ENCODE peak calls at places on chromosomes 1 and 21, in nine cellular contexts. O is KG1; P is NCI-H1092; S is HTR-8/SVneo; J is activated CD4-positive, alpha-beta T cell treated with anti-CD3 and anti-CD28 coated beads, Interleukin-2, amount 50 U/mL, for 24 hours; I is CD4-positive, CD25-positive, alpha-beta regulatory T cell; V is occipital lobe; Q is T-cell; U is NCI-H2081. R is an unnamed sample.

GRCh38 chr1:224377676-224378006 is 21.0 kb downstream of the CNIH4 start:
- DNase-seq in U (no peak), I (no peak), O (no peak), V (no peak), Q (no peak), J (peak; percentile 35), P (no peak), S (peak; percentile 19), R (no peak)

GRCh38 chr1:78237364-78237916 is 191.7 kb downstream of the GIPC2 start:
- DNase-seq in V (no peak), I (no peak), S (no peak), P (no peak), O (no peak), U (no peak), Q (no peak), J (no peak), R (no peak)

GRCh38 chr1:53542551-53542950 is 83.4 kb downstream of the DMRTB1 start:
- DNase-seq in P (no peak), U (no peak), Q (no peak), J (no peak), S (no peak), O (no peak), V (no peak), I (no peak), R (no peak)

GRCh38 chr1:155911156-155912055 is at the start of gene RIT1:
- DNase-seq in U (peak; percentile 87), I (peak; percentile 78), P (peak; percentile 72), V (peak; percentile 59), S (peak; percentile 82), O (peak; percentile 71), J (peak; percentile 78), Q (peak; percentile 82), R (peak; percentile 86)

GRCh38 chr1:14774225-14774624 is 175.7 kb downstream of the KAZN start:
- DNase-seq in I (no peak), P (no peak), U (no peak), O (no peak), V (no peak), J (no peak), S (no peak), Q (no peak), R (no peak)

GRCh38 chr1:164922585-164922984 is 363.6 kb downstream of the PBX1 start:
- DNase-seq in Q (no peak), U (no peak), J (no peak), O (no peak), I (no peak), V (no peak), P (peak; percentile 26), S (no peak), R (no peak)

GRCh38 chr1:175768610-175769009 is 25.2 kb upstream of the TNR start:
- DNase-seq in I (no peak), O (no peak), P (no peak), Q (no peak), V (no peak), U (no peak), J (no peak), S (no peak), R (no peak)

GRCh38 chr1:180249725-180250498 is 19.8 kb downstream of the LHX4 start:
- DNase-seq in J (no peak), V (no peak), I (no peak), U (no peak), P (no peak), Q (no peak), O (no peak), S (no peak), R (no peak)

GRCh38 chr1:39819091-39819812 is 30.6 kb upstream of the BMP8B start:
- DNase-seq in O (no peak), I (no peak), J (no peak), U (no peak), V (no peak), P (no peak), S (no peak), Q (peak; percentile 9), R (no peak)

GRCh38 chr1:89908993-89909436 is 85.9 kb upstream of the ZNF326 start:
- DNase-seq in P (no peak), J (no peak), S (peak; percentile 57), V (no peak), U (no peak), O (no peak), Q (no peak), I (no peak), R (no peak)

GRCh38 chr21:34877485-34878128 is 171.5 kb downstream of the RUNX1 start:
- DNase-seq in S (no peak), J (no peak), V (no peak), Q (no peak), U (no peak), O (no peak), I (no peak), P (no peak), R (no peak)

GRCh38 chr1:231576804-231577718 is 48.6 kb downstream of the TSNAX start:
- DNase-seq in I (no peak), V (no peak), S (no peak), P (no peak), J (no peak), Q (no peak), U (no peak), O (no peak), R (peak; percentile 95)

GRCh38 chr1:23791434-23792047 is 596 bp downstream of the LYPLA2 start:
- DNase-seq in U (peak; percentile 38), S (no peak), O (no peak), J (no peak), P (no peak), V (no peak), Q (no peak), I (no peak), R (no peak)

GRCh38 chr1:115330480-115331013 is 7.5 kb downstream of the NGF start:
- DNase-seq in O (no peak), U (no peak), J (no peak), Q (no peak), I (no peak), S (no peak), V (no peak), P (no peak), R (no peak)

GRCh38 chr1:7478797-7479499 is 292.1 kb upstream of the VAMP3 start:
- DNase-seq in S (no peak), O (no peak), V (peak; percentile 19), J (no peak), I (no peak), Q (no peak), U (peak; percentile 64), P (peak; percentile 35), R (peak; percentile 75)

GRCh38 chr1:155983191-155984023 is 5.1 kb upstream of the ARHGEF2 start:
- DNase-seq in P (peak; percentile 60), J (no peak), Q (no peak), S (peak; percentile 57), O (no peak), I (no peak), U (peak; percentile 60), V (no peak), R (peak; percentile 80)

GRCh38 chr1:72635719-72636118 is 353.4 kb upstream of the NEGR1 start:
- DNase-seq in O (no peak), J (no peak), V (no peak), U (peak; percentile 58), I (no peak), S (no peak), P (no peak), Q (no peak), R (no peak)

GRCh38 chr1:11184973-11185372 is 4.2 kb upstream of the ANGPTL7 start:
- DNase-seq in U (no peak), S (no peak), I (no peak), V (no peak), O (no peak), P (no peak), J (no peak), Q (no peak), R (no peak)

GRCh38 chr1:98500324-98500723 is 161.2 kb upstream of the SNX7 start:
- DNase-seq in O (no peak), S (no peak), U (no peak), J (no peak), V (no peak), Q (no peak), P (no peak), I (no peak), R (no peak)

GRCh38 chr1:27142464-27142863 is 12.5 kb downstream of the SLC9A1 start:
- DNase-seq in O (no peak), J (no peak), Q (no peak), P (no peak), I (no peak), S (no peak), V (no peak), U (no peak), R (no peak)

GRCh38 chr1:120178799-120179419 is 2.6 kb upstream of the SEC22B start:
- DNase-seq in P (no peak), S (no peak), Q (no peak), I (no peak), O (no peak), J (no peak), V (no peak), U (no peak), R (no peak)

GRCh38 chr1:187977298-187977697 is 1148.5 kb downstream of the PLA2G4A start:
- DNase-seq in Q (no peak), S (no peak), V (no peak), I (no peak), P (no peak), O (no peak), U (no peak), J (no peak), R (no peak)